ENCODE peak calls at places on chromosomes 7 and 10, in six cellular contexts. One of them, this sample, is unnamed.

GRCh38 chr10:13872411-13872810 is 285.6 kb downstream of the PRPF18 start:
- DNase-seq in stomach: no peak
- DNase-seq in A673: no peak
- DNase-seq in Caco-2: no peak
- DNase-seq in heart left ventricle: no peak
- DNase-seq in vagina: no peak
- DNase-seq in this sample: no peak

GRCh38 chr10:33377658-33378025 is 43.2 kb upstream of the NRP1 start:
- DNase-seq in stomach: no peak
- DNase-seq in A673: no peak
- DNase-seq in Caco-2: no peak
- DNase-seq in heart left ventricle: no peak
- DNase-seq in vagina: no peak
- DNase-seq in this sample: peak

GRCh38 chr10:30538086-30538485 is 91.5 kb downstream of the LYZL2 start:
- DNase-seq in stomach: no peak
- DNase-seq in A673: no peak
- DNase-seq in Caco-2: no peak
- DNase-seq in heart left ventricle: no peak
- DNase-seq in vagina: no peak
- DNase-seq in this sample: peak

GRCh38 chr7:128826916-128827247 is 3.3 kb upstream of the FLNC start:
- DNase-seq in stomach: no peak
- DNase-seq in A673: no peak
- DNase-seq in Caco-2: no peak
- DNase-seq in heart left ventricle: peak
- DNase-seq in vagina: no peak
- DNase-seq in this sample: no peak

GRCh38 chr7:49001610-49002033 is 77.3 kb downstream of the CDC14C start:
- DNase-seq in stomach: no peak
- DNase-seq in A673: peak
- DNase-seq in Caco-2: peak
- DNase-seq in heart left ventricle: no peak
- DNase-seq in vagina: no peak
- DNase-seq in this sample: no peak

GRCh38 chr7:46715579-46715978 is 794.5 kb upstream of the IGFBP3 start:
- DNase-seq in stomach: no peak
- DNase-seq in A673: no peak
- DNase-seq in Caco-2: no peak
- DNase-seq in heart left ventricle: no peak
- DNase-seq in vagina: no peak
- DNase-seq in this sample: no peak

GRCh38 chr7:73470208-73470607 is 36.6 kb downstream of the FZD9 start:
- DNase-seq in stomach: no peak
- DNase-seq in A673: no peak
- DNase-seq in Caco-2: no peak
- DNase-seq in heart left ventricle: no peak
- DNase-seq in vagina: no peak
- DNase-seq in this sample: no peak

GRCh38 chr7:127629268-127629854 is 11.4 kb upstream of the PAX4 start:
- DNase-seq in stomach: peak
- DNase-seq in A673: no peak
- DNase-seq in Caco-2: peak
- DNase-seq in heart left ventricle: no peak
- DNase-seq in vagina: no peak
- DNase-seq in this sample: no peak

GRCh38 chr10:92200564-92200963 is 90.3 kb downstream of the CPEB3 start:
- DNase-seq in stomach: no peak
- DNase-seq in A673: no peak
- DNase-seq in Caco-2: no peak
- DNase-seq in heart left ventricle: no peak
- DNase-seq in vagina: no peak
- DNase-seq in this sample: no peak

GRCh38 chr7:11539853-11540252 is 292.1 kb downstream of the THSD7A start:
- DNase-seq in stomach: no peak
- DNase-seq in A673: peak
- DNase-seq in Caco-2: no peak
- DNase-seq in heart left ventricle: no peak
- DNase-seq in vagina: no peak
- DNase-seq in this sample: no peak

GRCh38 chr10:58475322-58476277 is 37.1 kb upstream of the BICC1 start:
- DNase-seq in stomach: no peak
- DNase-seq in A673: peak
- DNase-seq in Caco-2: no peak
- DNase-seq in heart left ventricle: no peak
- DNase-seq in vagina: no peak
- DNase-seq in this sample: peak

GRCh38 chr7:101580596-101580995 is 48.5 kb downstream of the MYL10 start:
- DNase-seq in stomach: no peak
- DNase-seq in A673: no peak
- DNase-seq in Caco-2: no peak
- DNase-seq in heart left ventricle: no peak
- DNase-seq in vagina: peak
- DNase-seq in this sample: no peak

GRCh38 chr7:74219416-74219815 is 9.6 kb downstream of the LAT2 start:
- DNase-seq in stomach: no peak
- DNase-seq in A673: no peak
- DNase-seq in Caco-2: no peak
- DNase-seq in heart left ventricle: no peak
- DNase-seq in vagina: no peak
- DNase-seq in this sample: no peak

GRCh38 chr7:34839645-34840044 is 181.6 kb downstream of the NPSR1 start:
- DNase-seq in stomach: no peak
- DNase-seq in A673: no peak
- DNase-seq in Caco-2: no peak
- DNase-seq in heart left ventricle: no peak
- DNase-seq in vagina: no peak
- DNase-seq in this sample: no peak

GRCh38 chr10:70682920-70683600 is 10.8 kb downstream of the ADAMTS14 start:
- DNase-seq in stomach: no peak
- DNase-seq in A673: no peak
- DNase-seq in Caco-2: no peak
- DNase-seq in heart left ventricle: peak
- DNase-seq in vagina: no peak
- DNase-seq in this sample: no peak

GRCh38 chr7:70693300-70693689 is 438.6 kb upstream of the GALNT17 start:
- DNase-seq in stomach: no peak
- DNase-seq in A673: no peak
- DNase-seq in Caco-2: no peak
- DNase-seq in heart left ventricle: no peak
- DNase-seq in vagina: no peak
- DNase-seq in this sample: peak

GRCh38 chr10:32155075-32155516 is 98.9 kb upstream of the KIF5B start:
- DNase-seq in stomach: no peak
- DNase-seq in A673: no peak
- DNase-seq in Caco-2: no peak
- DNase-seq in heart left ventricle: no peak
- DNase-seq in vagina: no peak
- DNase-seq in this sample: peak

GRCh38 chr10:61923210-61924024 is 21.9 kb downstream of the ARID5B start:
- DNase-seq in stomach: peak
- DNase-seq in A673: no peak
- DNase-seq in Caco-2: no peak
- DNase-seq in heart left ventricle: no peak
- DNase-seq in vagina: no peak
- DNase-seq in this sample: peak

GRCh38 chr7:95549818-95550529 is 46.3 kb downstream of the PDK4 start:
- DNase-seq in stomach: peak
- DNase-seq in A673: peak
- DNase-seq in Caco-2: no peak
- DNase-seq in heart left ventricle: peak
- DNase-seq in vagina: no peak
- DNase-seq in this sample: peak

GRCh38 chr10:69648461-69648860 is 18.4 kb downstream of the FAM241B start:
- DNase-seq in stomach: no peak
- DNase-seq in A673: no peak
- DNase-seq in Caco-2: peak
- DNase-seq in heart left ventricle: no peak
- DNase-seq in vagina: no peak
- DNase-seq in this sample: no peak

GRCh38 chr7:257647-257992 is 32.4 kb upstream of the FOXL3 start:
- DNase-seq in stomach: no peak
- DNase-seq in A673: no peak
- DNase-seq in Caco-2: no peak
- DNase-seq in heart left ventricle: no peak
- DNase-seq in vagina: no peak
- DNase-seq in this sample: no peak

GRCh38 chr10:116849271-116850057 is at the start of gene ENO4:
- DNase-seq in stomach: peak
- DNase-seq in A673: peak
- DNase-seq in Caco-2: peak
- DNase-seq in heart left ventricle: peak
- DNase-seq in vagina: no peak
- DNase-seq in this sample: peak

GRCh38 chr7:130356121-130356759 is 11.6 kb downstream of the CPA5 start:
- DNase-seq in stomach: no peak
- DNase-seq in A673: peak
- DNase-seq in Caco-2: peak
- DNase-seq in heart left ventricle: peak
- DNase-seq in vagina: no peak
- DNase-seq in this sample: peak

GRCh38 chr7:55212838-55213237 is 152.3 kb upstream of the LANCL2 start:
- DNase-seq in stomach: no peak
- DNase-seq in A673: no peak
- DNase-seq in Caco-2: no peak
- DNase-seq in heart left ventricle: no peak
- DNase-seq in vagina: no peak
- DNase-seq in this sample: no peak

GRCh38 chr10:132659206-132660091 is 121.9 kb downstream of the INPP5A start:
- DNase-seq in stomach: no peak
- DNase-seq in A673: no peak
- DNase-seq in Caco-2: no peak
- DNase-seq in heart left ventricle: peak
- DNase-seq in vagina: no peak
- DNase-seq in this sample: no peak

GRCh38 chr10:99872367-99873162 is 90.1 kb downstream of the ABCC2 start:
- DNase-seq in stomach: no peak
- DNase-seq in A673: no peak
- DNase-seq in Caco-2: no peak
- DNase-seq in heart left ventricle: no peak
- DNase-seq in vagina: no peak
- DNase-seq in this sample: peak

DNA sequence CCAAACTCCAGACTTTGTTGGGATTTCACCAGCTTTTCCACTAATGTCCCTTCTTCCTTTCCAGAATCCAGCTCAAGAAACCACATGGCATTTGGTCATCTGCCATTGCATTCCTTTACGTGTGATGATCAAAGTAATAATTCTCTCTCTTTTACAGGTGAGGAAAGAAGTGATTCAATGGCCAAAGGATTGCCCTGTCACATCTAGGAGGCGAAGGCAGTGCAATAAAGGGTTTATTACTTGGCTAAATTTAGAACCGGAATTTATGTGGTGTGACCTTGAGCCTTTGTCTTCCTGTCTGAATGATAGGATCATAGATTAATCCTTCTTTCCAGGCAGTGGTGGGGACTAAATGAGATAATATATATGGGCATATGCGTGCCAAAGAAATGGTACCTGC is 58.3 kb upstream of the COBL start:
- DNase-seq in stomach: no peak
- DNase-seq in A673: no peak
- DNase-seq in Caco-2: no peak
- DNase-seq in heart left ventricle: no peak
- DNase-seq in vagina: no peak
- DNase-seq in this sample: no peak
- TF ChIP-seq CTCF in stomach: no peak
- TF ChIP-seq CTCF in A673: no peak
- TF ChIP-seq CTCF in Caco-2: no peak
- TF ChIP-seq CTCF in heart left ventricle: no peak
- TF ChIP-seq CTCF in vagina: no peak
- TF ChIP-seq CTCF in this sample: no peak

DNA sequence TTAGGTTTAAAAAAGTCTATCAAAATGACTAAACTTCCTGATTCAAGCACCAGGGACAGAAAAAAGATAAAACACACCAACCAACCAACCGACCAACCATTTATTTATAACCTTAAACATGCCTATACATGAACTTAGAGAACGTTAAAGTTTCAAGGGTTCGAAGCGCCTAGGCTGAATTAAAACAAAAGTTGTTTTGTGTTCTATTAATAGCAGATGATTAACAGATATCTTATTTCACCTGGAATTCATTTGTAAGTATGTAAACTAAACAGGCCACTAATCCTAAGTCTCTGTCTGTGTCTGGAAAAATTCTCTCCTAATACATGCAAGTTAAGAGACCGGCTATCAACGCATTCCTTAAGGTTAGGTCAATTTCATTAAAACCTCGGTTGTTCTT is 1.4 kb downstream of the BAIAP2L1 start:
- DNase-seq in stomach: no peak
- DNase-seq in A673: no peak
- DNase-seq in Caco-2: no peak
- DNase-seq in heart left ventricle: no peak
- DNase-seq in vagina: no peak
- DNase-seq in this sample: peak
- H3K4me3 ChIP-seq in stomach: peak
- H3K4me3 ChIP-seq in A673: no peak
- H3K4me3 ChIP-seq in Caco-2: no peak
- H3K4me3 ChIP-seq in heart left ventricle: peak
- H3K4me3 ChIP-seq in vagina: peak
- H3K4me3 ChIP-seq in this sample: peak

DNA sequence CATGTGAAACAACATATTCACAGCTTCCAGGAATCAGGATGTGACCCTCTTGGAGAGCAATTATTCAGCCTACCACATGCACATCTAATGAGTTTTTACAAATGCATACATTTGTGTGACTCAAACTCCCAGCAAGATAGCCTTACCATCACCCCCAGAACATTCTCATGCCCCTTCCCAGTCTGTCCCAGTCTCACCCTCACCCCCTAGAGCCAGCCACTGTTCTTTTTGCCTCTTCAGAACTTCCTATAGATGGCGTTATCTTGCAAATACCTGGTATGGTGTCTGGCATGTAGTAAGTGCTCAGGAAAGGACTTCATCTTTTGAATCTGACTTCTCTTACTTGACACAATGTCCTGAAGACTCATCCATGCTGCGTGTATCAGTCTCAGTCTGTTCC is 23.9 kb upstream of the AOC1 start:
- DNase-seq in stomach: no peak
- DNase-seq in A673: no peak
- DNase-seq in Caco-2: no peak
- DNase-seq in heart left ventricle: no peak
- DNase-seq in vagina: no peak
- DNase-seq in this sample: no peak
- TF ChIP-seq CTCF in stomach: no peak
- TF ChIP-seq CTCF in A673: no peak
- TF ChIP-seq CTCF in Caco-2: no peak
- TF ChIP-seq CTCF in heart left ventricle: no peak
- TF ChIP-seq CTCF in vagina: no peak
- TF ChIP-seq CTCF in this sample: no peak

GRCh38 chr10:96701265-96701664 is 19.0 kb downstream of the PIK3AP1 start:
- DNase-seq in stomach: no peak
- DNase-seq in A673: no peak
- DNase-seq in Caco-2: no peak
- DNase-seq in heart left ventricle: no peak
- DNase-seq in vagina: no peak
- DNase-seq in this sample: no peak
- H3K4me3 ChIP-seq in stomach: no peak
- H3K4me3 ChIP-seq in A673: no peak
- H3K4me3 ChIP-seq in Caco-2: no peak
- H3K4me3 ChIP-seq in heart left ventricle: no peak
- H3K4me3 ChIP-seq in vagina: no peak
- H3K4me3 ChIP-seq in this sample: no peak

This sample was measured in astrocyte of the spinal cord.